ENCODE peak calls at places on chromosomes 7 and 10, in six cellular contexts. One of them, this sample, is unnamed.
A peak's percentile ranks its signal among the peaks of the same experiment; 100 is the strongest.

GRCh38 chr10:48518926-48519730 is 85.7 kb downstream of the ARHGAP22 start:
- DNase-seq in globus pallidus: no peak
- DNase-seq in neural crest cell: no peak
- DNase-seq in head of caudate nucleus: no peak
- DNase-seq in B cell: no peak
- DNase-seq in nucleus accumbens: no peak
- DNase-seq in this sample: no peak

GRCh38 chr7:43872401-43873165 is 3.3 kb upstream of the MRPS24 start:
- DNase-seq in B cell: no peak
- DNase-seq in head of caudate nucleus: peak; percentile 70
- DNase-seq in nucleus accumbens: no peak
- DNase-seq in globus pallidus: no peak
- DNase-seq in neural crest cell: no peak
- DNase-seq in this sample: no peak

GRCh38 chr10:6141296-6142151 is 52.7 kb downstream of the RBM17 start:
- DNase-seq in B cell: peak; percentile 48
- DNase-seq in globus pallidus: peak; percentile 33
- DNase-seq in head of caudate nucleus: no peak
- DNase-seq in nucleus accumbens: no peak
- DNase-seq in neural crest cell: no peak
- DNase-seq in this sample: no peak

GRCh38 chr7:137771679-137772078 is 75.1 kb downstream of the DGKI start:
- DNase-seq in head of caudate nucleus: no peak
- DNase-seq in B cell: no peak
- DNase-seq in globus pallidus: no peak
- DNase-seq in nucleus accumbens: no peak
- DNase-seq in neural crest cell: no peak
- DNase-seq in this sample: no peak

GRCh38 chr7:1925349-1925748 is 255.3 kb downstream of the ELFN1 start:
- DNase-seq in globus pallidus: no peak
- DNase-seq in neural crest cell: no peak
- DNase-seq in B cell: no peak
- DNase-seq in nucleus accumbens: no peak
- DNase-seq in head of caudate nucleus: no peak
- DNase-seq in this sample: no peak

GRCh38 chr7:108348913-108349312 is 107.3 kb downstream of the NRCAM start:
- DNase-seq in neural crest cell: no peak
- DNase-seq in globus pallidus: no peak
- DNase-seq in head of caudate nucleus: no peak
- DNase-seq in B cell: no peak
- DNase-seq in nucleus accumbens: no peak
- DNase-seq in this sample: no peak

GRCh38 chr10:22451346-22451745 is 106.0 kb downstream of the SPAG6 start:
- DNase-seq in globus pallidus: no peak
- DNase-seq in nucleus accumbens: no peak
- DNase-seq in neural crest cell: no peak
- DNase-seq in B cell: no peak
- DNase-seq in head of caudate nucleus: no peak
- DNase-seq in this sample: no peak

GRCh38 chr7:36037121-36037662 is 115.9 kb upstream of the EEPD1 start:
- DNase-seq in neural crest cell: peak; percentile 9
- DNase-seq in nucleus accumbens: peak; percentile 76
- DNase-seq in B cell: no peak
- DNase-seq in head of caudate nucleus: peak; percentile 84
- DNase-seq in globus pallidus: peak; percentile 76
- DNase-seq in this sample: peak; percentile 96

GRCh38 chr10:97721871-97722780 is 8.6 kb downstream of the MARVELD1 start:
- DNase-seq in neural crest cell: no peak
- DNase-seq in nucleus accumbens: no peak
- DNase-seq in B cell: no peak
- DNase-seq in globus pallidus: no peak
- DNase-seq in head of caudate nucleus: no peak
- DNase-seq in this sample: no peak

GRCh38 chr10:86964061-86964846 is 4.0 kb upstream of the ADIRF start:
- DNase-seq in globus pallidus: no peak
- DNase-seq in neural crest cell: no peak
- DNase-seq in nucleus accumbens: no peak
- DNase-seq in head of caudate nucleus: no peak
- DNase-seq in B cell: no peak
- DNase-seq in this sample: no peak

GRCh38 chr10:48289652-48290238 is 15.2 kb upstream of the FRMPD2 start:
- DNase-seq in neural crest cell: peak; percentile 76
- DNase-seq in head of caudate nucleus: peak; percentile 40
- DNase-seq in B cell: peak; percentile 53
- DNase-seq in globus pallidus: peak; percentile 70
- DNase-seq in nucleus accumbens: peak; percentile 31
- DNase-seq in this sample: peak; percentile 31

GRCh38 chr7:151459726-151460473 is 20.0 kb upstream of the CRYGN start:
- DNase-seq in globus pallidus: peak; percentile 74
- DNase-seq in head of caudate nucleus: peak; percentile 81
- DNase-seq in B cell: no peak
- DNase-seq in nucleus accumbens: peak; percentile 63
- DNase-seq in neural crest cell: peak; percentile 44
- DNase-seq in this sample: peak; percentile 47

GRCh38 chr10:57723305-57723704 is 544.4 kb downstream of the IPMK start:
- DNase-seq in neural crest cell: no peak
- DNase-seq in globus pallidus: no peak
- DNase-seq in B cell: no peak
- DNase-seq in head of caudate nucleus: no peak
- DNase-seq in nucleus accumbens: no peak
- DNase-seq in this sample: no peak

GRCh38 chr7:98945852-98946251 is 67.5 kb downstream of the TRRAP start:
- DNase-seq in nucleus accumbens: no peak
- DNase-seq in globus pallidus: no peak
- DNase-seq in head of caudate nucleus: no peak
- DNase-seq in neural crest cell: no peak
- DNase-seq in B cell: no peak
- DNase-seq in this sample: no peak

GRCh38 chr7:80105706-80106408 is 28.8 kb upstream of the GNAI1 start:
- DNase-seq in globus pallidus: no peak
- DNase-seq in neural crest cell: no peak
- DNase-seq in head of caudate nucleus: no peak
- DNase-seq in nucleus accumbens: no peak
- DNase-seq in B cell: no peak
- DNase-seq in this sample: no peak

GRCh38 chr10:17527530-17528146 is 73.2 kb upstream of the ST8SIA6 start:
- DNase-seq in globus pallidus: no peak
- DNase-seq in B cell: no peak
- DNase-seq in head of caudate nucleus: no peak
- DNase-seq in nucleus accumbens: no peak
- DNase-seq in neural crest cell: no peak
- DNase-seq in this sample: peak; percentile 84

GRCh38 chr10:33064706-33065105 is 106.7 kb upstream of the ITGB1 start:
- DNase-seq in nucleus accumbens: no peak
- DNase-seq in B cell: no peak
- DNase-seq in globus pallidus: no peak
- DNase-seq in head of caudate nucleus: no peak
- DNase-seq in neural crest cell: no peak
- DNase-seq in this sample: no peak

GRCh38 chr7:38655833-38656774 is 24.9 kb upstream of the AMPH start:
- DNase-seq in globus pallidus: no peak
- DNase-seq in nucleus accumbens: no peak
- DNase-seq in B cell: no peak
- DNase-seq in neural crest cell: no peak
- DNase-seq in head of caudate nucleus: no peak
- DNase-seq in this sample: no peak

GRCh38 chr10:24249829-24250415 is 41.0 kb downstream of the KIAA1217 start:
- DNase-seq in B cell: no peak
- DNase-seq in globus pallidus: no peak
- DNase-seq in nucleus accumbens: no peak
- DNase-seq in head of caudate nucleus: peak; percentile 54
- DNase-seq in neural crest cell: no peak
- DNase-seq in this sample: no peak

GRCh38 chr7:18414885-18415284 is 80.7 kb upstream of the HDAC9 start:
- DNase-seq in nucleus accumbens: no peak
- DNase-seq in globus pallidus: no peak
- DNase-seq in head of caudate nucleus: no peak
- DNase-seq in neural crest cell: no peak
- DNase-seq in B cell: no peak
- DNase-seq in this sample: no peak

GRCh38 chr10:71378341-71379117 is 18.2 kb upstream of the CDH23 start:
- DNase-seq in B cell: no peak
- DNase-seq in nucleus accumbens: no peak
- DNase-seq in head of caudate nucleus: no peak
- DNase-seq in neural crest cell: no peak
- DNase-seq in globus pallidus: peak; percentile 47
- DNase-seq in this sample: no peak

GRCh38 chr10:93612237-93612636 is at the start of gene PDE6C:
- DNase-seq in nucleus accumbens: no peak
- DNase-seq in head of caudate nucleus: no peak
- DNase-seq in B cell: no peak
- DNase-seq in neural crest cell: no peak
- DNase-seq in globus pallidus: no peak
- DNase-seq in this sample: no peak

GRCh38 chr7:32774411-32774970 is 117.1 kb downstream of the KBTBD2 start:
- DNase-seq in head of caudate nucleus: no peak
- DNase-seq in globus pallidus: peak; percentile 74
- DNase-seq in neural crest cell: no peak
- DNase-seq in B cell: no peak
- DNase-seq in nucleus accumbens: no peak
- DNase-seq in this sample: no peak

GRCh38 chr7:27229448-27229847 is 13.2 kb upstream of the EVX1 start:
- DNase-seq in head of caudate nucleus: no peak
- DNase-seq in globus pallidus: no peak
- DNase-seq in nucleus accumbens: no peak
- DNase-seq in neural crest cell: no peak
- DNase-seq in B cell: no peak
- DNase-seq in this sample: no peak

GRCh38 chr10:88156341-88156740 is 292.9 kb downstream of the PTEN start:
- DNase-seq in head of caudate nucleus: no peak
- DNase-seq in nucleus accumbens: no peak
- DNase-seq in globus pallidus: no peak
- DNase-seq in B cell: no peak
- DNase-seq in neural crest cell: no peak
- DNase-seq in this sample: no peak